ENCODE peak calls at places on chromosomes 1 and 21, in four cellular contexts. One of them, this sample, is unnamed.

GRCh38 chr1:211843018-211843417 is 12.5 kb upstream of the LPGAT1 start:
- DNase-seq in IMR-90: no peak
- DNase-seq in K562: no peak
- DNase-seq in SK-N-SH: no peak
- DNase-seq in this sample: no peak

GRCh38 chr1:169112241-169112640 is 5.8 kb downstream of the ATP1B1 start:
- DNase-seq in IMR-90: peak
- DNase-seq in K562: no peak
- DNase-seq in SK-N-SH: no peak
- DNase-seq in this sample: no peak

GRCh38 chr1:89760496-89760895 is 60.3 kb upstream of the LRRC8D start:
- DNase-seq in IMR-90: no peak
- DNase-seq in K562: no peak
- DNase-seq in SK-N-SH: no peak
- DNase-seq in this sample: no peak

GRCh38 chr1:185062710-185063370 is 17.5 kb downstream of the RNF2 start:
- DNase-seq in IMR-90: peak
- DNase-seq in K562: no peak
- DNase-seq in SK-N-SH: no peak
- DNase-seq in this sample: no peak

GRCh38 chr1:111370871-111371270 is 56.7 kb downstream of the OVGP1 start:
- DNase-seq in IMR-90: no peak
- DNase-seq in K562: no peak
- DNase-seq in SK-N-SH: no peak
- DNase-seq in this sample: no peak

GRCh38 chr1:229156819-229157218 is 114.1 kb upstream of the RAB4A start:
- DNase-seq in IMR-90: no peak
- DNase-seq in K562: peak
- DNase-seq in SK-N-SH: peak
- DNase-seq in this sample: no peak

GRCh38 chr1:54312874-54313316 is 93.3 kb downstream of the SSBP3 start:
- DNase-seq in IMR-90: peak
- DNase-seq in K562: no peak
- DNase-seq in SK-N-SH: peak
- DNase-seq in this sample: no peak

GRCh38 chr1:241603626-241604337 is 36.4 kb downstream of the CHML start:
- DNase-seq in IMR-90: peak
- DNase-seq in K562: no peak
- DNase-seq in SK-N-SH: no peak
- DNase-seq in this sample: no peak

GRCh38 chr1:240189386-240189989 is 97.8 kb downstream of the FMN2 start:
- DNase-seq in IMR-90: peak
- DNase-seq in K562: peak
- DNase-seq in SK-N-SH: peak
- DNase-seq in this sample: no peak

GRCh38 chr1:223886516-223886921 is 40.8 kb upstream of the TP53BP2 start:
- DNase-seq in IMR-90: no peak
- DNase-seq in K562: no peak
- DNase-seq in SK-N-SH: no peak
- DNase-seq in this sample: no peak

GRCh38 chr1:4056422-4056821 is 156.3 kb upstream of the C1orf174 start:
- DNase-seq in IMR-90: no peak
- DNase-seq in K562: no peak
- DNase-seq in SK-N-SH: no peak
- DNase-seq in this sample: no peak

GRCh38 chr1:183073320-183073719 is 50.1 kb downstream of the LAMC1 start:
- DNase-seq in IMR-90: no peak
- DNase-seq in K562: no peak
- DNase-seq in SK-N-SH: no peak
- DNase-seq in this sample: no peak

GRCh38 chr1:88276158-88276557 is 407.9 kb upstream of the PKN2 start:
- DNase-seq in IMR-90: peak
- DNase-seq in K562: no peak
- DNase-seq in SK-N-SH: no peak
- DNase-seq in this sample: no peak

GRCh38 chr1:227789881-227790400 is 25.5 kb upstream of the PRSS38 start:
- DNase-seq in IMR-90: no peak
- DNase-seq in K562: no peak
- DNase-seq in SK-N-SH: no peak
- DNase-seq in this sample: no peak

GRCh38 chr1:67135354-67135753 is 584 bp upstream of the C1orf141 start:
- DNase-seq in IMR-90: peak
- DNase-seq in K562: no peak
- DNase-seq in SK-N-SH: no peak
- DNase-seq in this sample: no peak

GRCh38 chr1:37795340-37796110 is 1.9 kb downstream of the MANEAL start:
- DNase-seq in IMR-90: peak
- DNase-seq in K562: peak
- DNase-seq in SK-N-SH: peak
- DNase-seq in this sample: no peak

GRCh38 chr1:218568962-218569530 is 223.9 kb downstream of the TGFB2 start:
- DNase-seq in IMR-90: no peak
- DNase-seq in K562: no peak
- DNase-seq in SK-N-SH: no peak
- DNase-seq in this sample: no peak

GRCh38 chr1:11735531-11735853 is 444 bp upstream of the AGTRAP start:
- DNase-seq in IMR-90: no peak
- DNase-seq in K562: no peak
- DNase-seq in SK-N-SH: no peak
- DNase-seq in this sample: no peak

GRCh38 chr21:44089001-44089911 is 17.9 kb upstream of the PWP2 start:
- DNase-seq in IMR-90: no peak
- DNase-seq in K562: no peak
- DNase-seq in SK-N-SH: no peak
- DNase-seq in this sample: no peak

GRCh38 chr1:153734380-153735089 is 6.7 kb downstream of the INTS3 start:
- DNase-seq in IMR-90: no peak
- DNase-seq in K562: no peak
- DNase-seq in SK-N-SH: no peak
- DNase-seq in this sample: no peak

GRCh38 chr1:212600980-212601379 is 7.6 kb upstream of the ATF3 start:
- DNase-seq in IMR-90: no peak
- DNase-seq in K562: no peak
- DNase-seq in SK-N-SH: peak
- DNase-seq in this sample: no peak

GRCh38 chr1:55069280-55069679 is 29.9 kb downstream of the PCSK9 start:
- DNase-seq in IMR-90: no peak
- DNase-seq in K562: no peak
- DNase-seq in SK-N-SH: no peak
- DNase-seq in this sample: no peak

GRCh38 chr1:23588749-23589505 is 29.6 kb upstream of the ID3 start:
- DNase-seq in IMR-90: no peak
- DNase-seq in K562: no peak
- DNase-seq in SK-N-SH: no peak
- DNase-seq in this sample: no peak

GRCh38 chr1:23589506-23589872 is 30.2 kb upstream of the ID3 start:
- DNase-seq in IMR-90: no peak
- DNase-seq in K562: no peak
- DNase-seq in SK-N-SH: no peak
- DNase-seq in this sample: no peak

GRCh38 chr1:23591460-23592208 is 32.3 kb upstream of the ID3 start:
- DNase-seq in IMR-90: peak
- DNase-seq in K562: no peak
- DNase-seq in SK-N-SH: no peak
- DNase-seq in this sample: no peak

GRCh38 chr1:23592209-23592905 is 33.1 kb upstream of the ID3 start:
- DNase-seq in IMR-90: no peak
- DNase-seq in K562: no peak
- DNase-seq in SK-N-SH: no peak
- DNase-seq in this sample: no peak

GRCh38 chr1:23590058-23590783 is 30.9 kb upstream of the ID3 start:
- DNase-seq in IMR-90: peak
- DNase-seq in K562: peak
- DNase-seq in SK-N-SH: no peak
- DNase-seq in this sample: no peak
- TF ChIP-seq RCOR1 in IMR-90: no peak
- TF ChIP-seq RCOR1 in K562: no peak
- TF ChIP-seq RCOR1 in SK-N-SH: no peak
- TF ChIP-seq RCOR1 in this sample: no peak

GRCh38 chr1:172345077-172345476 is 75.4 kb upstream of the C1orf105 start:
- DNase-seq in IMR-90: no peak
- DNase-seq in K562: no peak
- DNase-seq in SK-N-SH: no peak
- DNase-seq in this sample: no peak
- H3K9ac ChIP-seq in IMR-90: no peak
- H3K9ac ChIP-seq in K562: no peak
- H3K9ac ChIP-seq in SK-N-SH: no peak
- H3K9ac ChIP-seq in this sample: no peak

DNA sequence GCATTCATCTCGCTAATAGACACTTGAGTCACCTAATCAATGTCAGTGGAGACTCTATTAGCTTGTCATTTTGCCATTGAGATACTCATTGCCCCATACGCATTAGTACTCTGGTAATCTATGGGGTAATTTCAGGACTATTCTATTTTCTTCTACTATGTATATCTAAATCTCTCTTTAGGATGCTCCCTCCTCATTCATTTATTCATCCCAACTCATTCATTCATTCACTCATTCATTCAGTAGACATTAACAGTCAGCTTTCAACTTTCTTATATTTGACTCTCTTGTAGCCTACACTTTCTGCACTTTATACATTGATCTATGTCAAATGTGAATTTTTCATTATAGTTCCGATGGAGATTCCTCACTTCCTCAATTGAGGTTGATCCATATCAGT is 170.9 kb downstream of the ASTN1 start:
- DNase-seq in IMR-90: no peak
- DNase-seq in K562: no peak
- DNase-seq in SK-N-SH: no peak
- DNase-seq in this sample: no peak
- TF ChIP-seq RCOR1 in IMR-90: no peak
- TF ChIP-seq RCOR1 in K562: no peak
- TF ChIP-seq RCOR1 in SK-N-SH: no peak
- TF ChIP-seq RCOR1 in this sample: no peak

GRCh38 chr1:57707631-57708030 is 283.8 kb upstream of the DAB1 start:
- DNase-seq in IMR-90: no peak
- DNase-seq in K562: no peak
- DNase-seq in SK-N-SH: no peak
- DNase-seq in this sample: no peak

GRCh38 chr1:57704231-57704630 is 280.4 kb upstream of the DAB1 start:
- DNase-seq in IMR-90: no peak
- DNase-seq in K562: no peak
- DNase-seq in SK-N-SH: no peak
- DNase-seq in this sample: no peak

GRCh38 chr1:57704811-57705210 is 281.0 kb upstream of the DAB1 start:
- DNase-seq in IMR-90: no peak
- DNase-seq in K562: no peak
- DNase-seq in SK-N-SH: no peak
- DNase-seq in this sample: no peak
- H3K9ac ChIP-seq in IMR-90: no peak
- H3K9ac ChIP-seq in K562: no peak
- H3K9ac ChIP-seq in SK-N-SH: no peak
- H3K9ac ChIP-seq in this sample: no peak

GRCh38 chr1:59431566-59432294 is 134.8 kb downstream of the FGGY start:
- DNase-seq in IMR-90: no peak
- DNase-seq in K562: no peak
- DNase-seq in SK-N-SH: no peak
- DNase-seq in this sample: no peak
- TF ChIP-seq RCOR1 in IMR-90: no peak
- TF ChIP-seq RCOR1 in K562: no peak
- TF ChIP-seq RCOR1 in SK-N-SH: no peak
- TF ChIP-seq RCOR1 in this sample: no peak

GRCh38 chr1:109391161-109391556 is 6.6 kb downstream of the SORT1 start:
- DNase-seq in IMR-90: peak
- DNase-seq in K562: no peak
- DNase-seq in SK-N-SH: no peak
- DNase-seq in this sample: no peak
- H3K9ac ChIP-seq in IMR-90: peak
- H3K9ac ChIP-seq in K562: peak
- H3K9ac ChIP-seq in SK-N-SH: peak
- H3K9ac ChIP-seq in this sample: peak

GRCh38 chr1:234373064-234373937 is at the start of gene COA6:
- DNase-seq in IMR-90: peak
- DNase-seq in K562: peak
- DNase-seq in SK-N-SH: peak
- DNase-seq in this sample: peak
- TF ChIP-seq RCOR1 in IMR-90: no peak
- TF ChIP-seq RCOR1 in K562: peak
- TF ChIP-seq RCOR1 in SK-N-SH: no peak
- TF ChIP-seq RCOR1 in this sample: peak

GRCh38 chr1:157520386-157520935 is 31.9 kb downstream of the FCRL5 start:
- DNase-seq in IMR-90: no peak
- DNase-seq in K562: no peak
- DNase-seq in SK-N-SH: no peak
- DNase-seq in this sample: no peak

GRCh38 chr1:157517026-157517425 is 35.3 kb downstream of the FCRL5 start:
- DNase-seq in IMR-90: no peak
- DNase-seq in K562: no peak
- DNase-seq in SK-N-SH: no peak
- DNase-seq in this sample: no peak

GRCh38 chr1:157519451-157519850 is 32.9 kb downstream of the FCRL5 start:
- DNase-seq in IMR-90: no peak
- DNase-seq in K562: no peak
- DNase-seq in SK-N-SH: no peak
- DNase-seq in this sample: no peak

GRCh38 chr1:157523774-157524501 is 28.4 kb downstream of the FCRL5 start:
- DNase-seq in IMR-90: no peak
- DNase-seq in K562: no peak
- DNase-seq in SK-N-SH: no peak
- DNase-seq in this sample: peak

GRCh38 chr1:157521056-157521455 is 31.3 kb downstream of the FCRL5 start:
- DNase-seq in IMR-90: no peak
- DNase-seq in K562: no peak
- DNase-seq in SK-N-SH: no peak
- DNase-seq in this sample: no peak
- H3K9ac ChIP-seq in IMR-90: no peak
- H3K9ac ChIP-seq in K562: no peak
- H3K9ac ChIP-seq in SK-N-SH: no peak
- H3K9ac ChIP-seq in this sample: no peak

GRCh38 chr21:46081022-46081861 is 16.7 kb upstream of the COL6A2 start:
- DNase-seq in IMR-90: no peak
- DNase-seq in K562: peak
- DNase-seq in SK-N-SH: no peak
- DNase-seq in this sample: no peak
- TF ChIP-seq RCOR1 in IMR-90: no peak
- TF ChIP-seq RCOR1 in K562: no peak
- TF ChIP-seq RCOR1 in SK-N-SH: no peak
- TF ChIP-seq RCOR1 in this sample: no peak

This sample was measured in GM12878.